ENCODE peak calls at places on chromosomes 16 and 17, in eight cellular contexts. One of them, this sample, is unnamed.

GRCh38 chr17:15469260-15469659 is 1.8 kb upstream of the CDRT4 start:
- DNase-seq in AG09319: no peak
- DNase-seq in endothelial cell: no peak
- DNase-seq in GM12865: no peak
- DNase-seq in GM13977: no peak
- DNase-seq in Peyer's patch: no peak
- DNase-seq in left lung: no peak
- DNase-seq in AG04450: no peak
- DNase-seq in this sample: no peak

GRCh38 chr16:75701361-75701760 is at the start of gene DUXB:
- DNase-seq in AG09319: no peak
- DNase-seq in endothelial cell: no peak
- DNase-seq in GM12865: no peak
- DNase-seq in GM13977: no peak
- DNase-seq in Peyer's patch: no peak
- DNase-seq in left lung: no peak
- DNase-seq in AG04450: no peak
- DNase-seq in this sample: no peak

GRCh38 chr16:52812945-52813556 is 239.6 kb downstream of the CHD9NB start:
- DNase-seq in AG09319: no peak
- DNase-seq in endothelial cell: no peak
- DNase-seq in GM12865: no peak
- DNase-seq in GM13977: no peak
- DNase-seq in Peyer's patch: no peak
- DNase-seq in left lung: no peak
- DNase-seq in AG04450: no peak
- DNase-seq in this sample: no peak

GRCh38 chr17:59565959-59566324 is 532 bp downstream of the DHX40 start:
- DNase-seq in AG09319: peak
- DNase-seq in endothelial cell: peak
- DNase-seq in GM12865: peak
- DNase-seq in GM13977: peak
- DNase-seq in Peyer's patch: peak
- DNase-seq in left lung: no peak
- DNase-seq in AG04450: peak
- DNase-seq in this sample: no peak

GRCh38 chr17:27568216-27568615 is 62.8 kb upstream of the LGALS9 start:
- DNase-seq in AG09319: no peak
- DNase-seq in endothelial cell: no peak
- DNase-seq in GM12865: no peak
- DNase-seq in GM13977: no peak
- DNase-seq in Peyer's patch: no peak
- DNase-seq in left lung: no peak
- DNase-seq in AG04450: no peak
- DNase-seq in this sample: no peak

GRCh38 chr16:49158029-49158642 is 123.5 kb downstream of the CBLN1 start:
- DNase-seq in AG09319: no peak
- DNase-seq in endothelial cell: peak
- DNase-seq in GM12865: peak
- DNase-seq in GM13977: peak
- DNase-seq in Peyer's patch: no peak
- DNase-seq in left lung: no peak
- DNase-seq in AG04450: no peak
- DNase-seq in this sample: no peak

GRCh38 chr17:50189396-50190277 is 11.8 kb downstream of the COL1A1 start:
- DNase-seq in AG09319: no peak
- DNase-seq in endothelial cell: no peak
- DNase-seq in GM12865: no peak
- DNase-seq in GM13977: no peak
- DNase-seq in Peyer's patch: no peak
- DNase-seq in left lung: peak
- DNase-seq in AG04450: no peak
- DNase-seq in this sample: no peak

GRCh38 chr17:81306898-81307510 is 11.9 kb upstream of the SLC38A10 start:
- DNase-seq in AG09319: no peak
- DNase-seq in endothelial cell: no peak
- DNase-seq in GM12865: no peak
- DNase-seq in GM13977: no peak
- DNase-seq in Peyer's patch: no peak
- DNase-seq in left lung: peak
- DNase-seq in AG04450: no peak
- DNase-seq in this sample: no peak

GRCh38 chr17:2282297-2282873 is 21.2 kb downstream of the SMG6 start:
- DNase-seq in AG09319: peak
- DNase-seq in endothelial cell: no peak
- DNase-seq in GM12865: peak
- DNase-seq in GM13977: peak
- DNase-seq in Peyer's patch: no peak
- DNase-seq in left lung: no peak
- DNase-seq in AG04450: peak
- DNase-seq in this sample: no peak

GRCh38 chr16:1543085-1543896 is 9.8 kb downstream of the TMEM204 start:
- DNase-seq in AG09319: peak
- DNase-seq in endothelial cell: peak
- DNase-seq in GM12865: peak
- DNase-seq in GM13977: peak
- DNase-seq in Peyer's patch: peak
- DNase-seq in left lung: peak
- DNase-seq in AG04450: no peak
- DNase-seq in this sample: no peak

GRCh38 chr16:27920391-27920891 is 143.1 kb downstream of the GSG1L start:
- DNase-seq in AG09319: no peak
- DNase-seq in endothelial cell: peak
- DNase-seq in GM12865: no peak
- DNase-seq in GM13977: no peak
- DNase-seq in Peyer's patch: no peak
- DNase-seq in left lung: no peak
- DNase-seq in AG04450: no peak
- DNase-seq in this sample: no peak

GRCh38 chr17:47978324-47978723 is 7.4 kb downstream of the CDK5RAP3 start:
- DNase-seq in AG09319: no peak
- DNase-seq in endothelial cell: peak
- DNase-seq in GM12865: peak
- DNase-seq in GM13977: peak
- DNase-seq in Peyer's patch: peak
- DNase-seq in left lung: no peak
- DNase-seq in AG04450: peak
- DNase-seq in this sample: peak

GRCh38 chr17:45227631-45228120 is 6.0 kb downstream of the FMNL1 start:
- DNase-seq in AG09319: no peak
- DNase-seq in endothelial cell: no peak
- DNase-seq in GM12865: peak
- DNase-seq in GM13977: no peak
- DNase-seq in Peyer's patch: no peak
- DNase-seq in left lung: peak
- DNase-seq in AG04450: no peak
- DNase-seq in this sample: no peak

GRCh38 chr17:59001158-59001814 is 105.4 kb downstream of the TRIM37 start:
- DNase-seq in AG09319: no peak
- DNase-seq in endothelial cell: peak
- DNase-seq in GM12865: peak
- DNase-seq in GM13977: peak
- DNase-seq in Peyer's patch: peak
- DNase-seq in left lung: no peak
- DNase-seq in AG04450: no peak
- DNase-seq in this sample: no peak

GRCh38 chr16:75578725-75579124 is 12.5 kb downstream of the GABARAPL2 start:
- DNase-seq in AG09319: no peak
- DNase-seq in endothelial cell: no peak
- DNase-seq in GM12865: no peak
- DNase-seq in GM13977: no peak
- DNase-seq in Peyer's patch: no peak
- DNase-seq in left lung: no peak
- DNase-seq in AG04450: no peak
- DNase-seq in this sample: no peak

GRCh38 chr17:18321309-18321708 is 6.2 kb downstream of the SMCR8 start:
- DNase-seq in AG09319: no peak
- DNase-seq in endothelial cell: no peak
- DNase-seq in GM12865: no peak
- DNase-seq in GM13977: no peak
- DNase-seq in Peyer's patch: no peak
- DNase-seq in left lung: no peak
- DNase-seq in AG04450: no peak
- DNase-seq in this sample: no peak

GRCh38 chr17:8734876-8735275 is 9.8 kb downstream of the CCDC42 start:
- DNase-seq in AG09319: no peak
- DNase-seq in endothelial cell: no peak
- DNase-seq in GM12865: no peak
- DNase-seq in GM13977: no peak
- DNase-seq in Peyer's patch: no peak
- DNase-seq in left lung: no peak
- DNase-seq in AG04450: no peak
- DNase-seq in this sample: no peak

GRCh38 chr17:35068249-35068648 is 4.7 kb upstream of the RFFL start:
- DNase-seq in AG09319: no peak
- DNase-seq in endothelial cell: no peak
- DNase-seq in GM12865: peak
- DNase-seq in GM13977: no peak
- DNase-seq in Peyer's patch: no peak
- DNase-seq in left lung: no peak
- DNase-seq in AG04450: no peak
- DNase-seq in this sample: no peak

GRCh38 chr17:35069311-35069710 is 5.8 kb upstream of the RFFL start:
- DNase-seq in AG09319: no peak
- DNase-seq in endothelial cell: no peak
- DNase-seq in GM12865: peak
- DNase-seq in GM13977: no peak
- DNase-seq in Peyer's patch: no peak
- DNase-seq in left lung: no peak
- DNase-seq in AG04450: no peak
- DNase-seq in this sample: no peak

GRCh38 chr17:35062284-35062683 is 1.2 kb downstream of the RFFL start:
- DNase-seq in AG09319: no peak
- DNase-seq in endothelial cell: no peak
- DNase-seq in GM12865: no peak
- DNase-seq in GM13977: no peak
- DNase-seq in Peyer's patch: no peak
- DNase-seq in left lung: no peak
- DNase-seq in AG04450: no peak
- DNase-seq in this sample: no peak

GRCh38 chr17:35065880-35066279 is 2.4 kb upstream of the RFFL start:
- DNase-seq in AG09319: no peak
- DNase-seq in endothelial cell: no peak
- DNase-seq in GM12865: no peak
- DNase-seq in GM13977: no peak
- DNase-seq in Peyer's patch: no peak
- DNase-seq in left lung: no peak
- DNase-seq in AG04450: no peak
- DNase-seq in this sample: no peak

GRCh38 chr17:35063514-35064223 is at the start of gene RFFL:
- DNase-seq in AG09319: peak
- DNase-seq in endothelial cell: peak
- DNase-seq in GM12865: peak
- DNase-seq in GM13977: peak
- DNase-seq in Peyer's patch: peak
- DNase-seq in left lung: peak
- DNase-seq in AG04450: peak
- DNase-seq in this sample: peak
- TF ChIP-seq CTCF in AG09319: peak
- TF ChIP-seq CTCF in endothelial cell: no peak
- TF ChIP-seq CTCF in GM12865: no peak
- TF ChIP-seq CTCF in GM13977: peak
- TF ChIP-seq CTCF in Peyer's patch: peak
- TF ChIP-seq CTCF in left lung: no peak
- TF ChIP-seq CTCF in AG04450: peak
- TF ChIP-seq CTCF in this sample: no peak

DNA sequence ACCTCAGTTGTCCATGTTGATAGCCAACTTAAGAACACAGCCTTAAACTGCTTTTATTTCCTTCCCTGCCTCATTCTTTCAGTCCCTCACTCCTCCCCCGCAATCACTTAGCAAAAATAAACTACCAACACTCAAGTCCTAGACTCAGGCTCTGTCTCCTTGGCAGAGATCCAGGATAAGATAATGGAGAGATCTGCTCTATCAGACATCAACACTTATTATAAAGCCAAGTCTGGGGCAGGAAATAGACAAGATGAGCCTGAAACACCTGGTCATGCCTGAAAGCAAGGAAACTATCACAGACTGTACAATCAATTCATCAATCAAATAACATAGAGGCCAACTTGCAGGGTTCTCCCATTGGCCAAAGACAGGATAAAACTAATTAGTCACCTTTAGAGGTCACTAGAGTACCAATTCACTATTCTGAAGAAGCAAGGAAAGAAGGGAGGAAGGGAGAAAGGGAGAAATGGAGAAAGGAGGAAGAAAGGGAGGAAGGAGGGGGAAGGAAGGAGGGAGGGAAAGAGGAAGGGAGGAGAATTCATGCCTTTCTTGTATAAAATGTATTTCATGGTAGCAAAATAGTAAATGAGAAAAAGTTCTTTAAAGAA is 15.6 kb downstream of the HYDIN start:
- DNase-seq in AG09319: no peak
- DNase-seq in endothelial cell: no peak
- DNase-seq in GM12865: peak
- DNase-seq in GM13977: no peak
- DNase-seq in Peyer's patch: no peak
- DNase-seq in left lung: no peak
- DNase-seq in AG04450: no peak
- DNase-seq in this sample: no peak
- TF ChIP-seq CTCF in AG09319: no peak
- TF ChIP-seq CTCF in endothelial cell: no peak
- TF ChIP-seq CTCF in GM12865: peak
- TF ChIP-seq CTCF in GM13977: peak
- TF ChIP-seq CTCF in Peyer's patch: peak
- TF ChIP-seq CTCF in left lung: no peak
- TF ChIP-seq CTCF in AG04450: no peak
- TF ChIP-seq CTCF in this sample: no peak

DNA sequence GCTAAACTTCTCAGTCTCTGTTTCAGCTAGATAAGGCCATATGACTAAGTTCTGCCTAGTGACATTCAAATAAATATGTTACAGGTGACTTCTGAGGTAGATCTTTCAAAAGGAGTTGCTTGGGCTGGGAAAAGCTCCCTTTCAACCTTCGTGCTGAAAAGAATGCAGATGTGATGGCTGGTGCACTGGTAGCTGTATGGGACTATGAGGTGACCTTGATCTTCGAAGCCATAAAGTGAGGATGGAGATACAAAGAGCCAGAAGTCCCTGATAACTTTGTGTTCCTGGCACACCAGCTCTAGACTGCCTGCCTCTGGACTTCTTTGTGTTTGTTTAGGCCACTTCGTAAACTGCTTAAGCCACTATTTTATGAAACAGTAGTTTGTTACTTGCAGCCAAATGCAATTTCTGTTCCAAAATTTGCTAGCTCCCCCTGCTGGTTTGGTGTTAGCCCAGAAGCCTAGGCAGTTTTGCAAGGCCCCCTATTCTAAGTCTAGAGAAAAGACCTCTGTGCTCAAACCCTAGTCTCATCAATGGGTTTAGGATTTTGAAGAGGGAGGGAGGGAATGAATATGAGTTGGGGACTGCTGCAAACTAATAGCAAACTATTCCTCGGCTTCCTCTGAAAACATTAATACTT is 23.3 kb upstream of the ERCC4 start:
- DNase-seq in AG09319: no peak
- DNase-seq in endothelial cell: no peak
- DNase-seq in GM12865: peak
- DNase-seq in GM13977: no peak
- DNase-seq in Peyer's patch: no peak
- DNase-seq in left lung: no peak
- DNase-seq in AG04450: no peak
- DNase-seq in this sample: no peak
- TF ChIP-seq CTCF in AG09319: no peak
- TF ChIP-seq CTCF in endothelial cell: no peak
- TF ChIP-seq CTCF in GM12865: peak
- TF ChIP-seq CTCF in GM13977: peak
- TF ChIP-seq CTCF in Peyer's patch: no peak
- TF ChIP-seq CTCF in left lung: no peak
- TF ChIP-seq CTCF in AG04450: peak
- TF ChIP-seq CTCF in this sample: no peak

GRCh38 chr17:61097786-61098185 is 301.9 kb upstream of the TBX2 start:
- DNase-seq in AG09319: no peak
- DNase-seq in endothelial cell: no peak
- DNase-seq in GM12865: no peak
- DNase-seq in GM13977: no peak
- DNase-seq in Peyer's patch: no peak
- DNase-seq in left lung: no peak
- DNase-seq in AG04450: no peak
- DNase-seq in this sample: no peak
- TF ChIP-seq CTCF in AG09319: no peak
- TF ChIP-seq CTCF in endothelial cell: no peak
- TF ChIP-seq CTCF in GM12865: no peak
- TF ChIP-seq CTCF in GM13977: no peak
- TF ChIP-seq CTCF in Peyer's patch: no peak
- TF ChIP-seq CTCF in left lung: no peak
- TF ChIP-seq CTCF in AG04450: no peak
- TF ChIP-seq CTCF in this sample: no peak